ENCODE peak calls at places on chromosomes 12 and 14, in eight cellular contexts. X is PC-3, J is tibial nerve, I is gastrocnemius medialis, O is H1, C is body of pancreas, Q is heart left ventricle, Y is colonic mucosa. M is an unnamed sample.
A peak's percentile ranks its signal among the peaks of the same experiment; 100 is the strongest.

GRCh38 chr12:30796891-30797371 is 42.2 kb upstream of the CAPRIN2 start:
- DNase-seq in X (peak; percentile 40), Q (no peak), Y (no peak), J (no peak), I (no peak), O (peak; percentile 66), C (no peak), M (no peak)

GRCh38 chr12:106301241-106301610 is 1.3 kb upstream of the TCP11L2 start:
- DNase-seq in J (peak; percentile 29), Y (no peak), O (no peak), I (no peak), C (no peak), X (no peak), Q (no peak), M (no peak)

GRCh38 chr12:3728686-3729085 is 24.2 kb downstream of the CRACR2A start:
- DNase-seq in I (no peak), Y (no peak), Q (no peak), C (no peak), X (no peak), O (no peak), J (no peak), M (no peak)

GRCh38 chr12:74963867-74964331 is 245.7 kb downstream of the KCNC2 start:
- DNase-seq in Q (no peak), O (no peak), X (no peak), C (no peak), Y (no peak), I (no peak), J (no peak), M (no peak)

GRCh38 chr14:101470266-101470665 is 91.0 kb upstream of the DIO3 start:
- DNase-seq in Q (no peak), C (no peak), I (no peak), Y (no peak), X (no peak), J (no peak), O (peak; percentile 32), M (no peak)

GRCh38 chr14:99350751-99351150 is 78.8 kb upstream of the BCL11B start:
- DNase-seq in O (no peak), J (peak; percentile 9), C (no peak), Y (no peak), Q (no peak), X (no peak), I (no peak), M (no peak)

GRCh38 chr14:106269029-106269428 is 742.6 kb downstream of the TMEM121 start:
- DNase-seq in Q (no peak), J (no peak), Y (no peak), X (no peak), O (no peak), I (no peak), C (no peak), M (no peak)

GRCh38 chr14:96741151-96741977 is 55.8 kb upstream of the VRK1 start:
- DNase-seq in J (peak; percentile 37), I (peak; percentile 13), Q (peak; percentile 84), X (peak; percentile 72), C (peak; percentile 57), O (peak; percentile 94), Y (peak; percentile 41), M (peak; percentile 73)

GRCh38 chr12:42733911-42734310 is 144.4 kb upstream of the PRICKLE1 start:
- DNase-seq in I (no peak), Y (no peak), O (no peak), C (no peak), Q (no peak), X (no peak), J (no peak), M (no peak)

GRCh38 chr14:92323031-92323915 is at the start of gene SLC24A4:
- DNase-seq in C (no peak), O (peak; percentile 76), X (no peak), Y (no peak), Q (no peak), I (no peak), J (no peak), M (no peak)

GRCh38 chr14:49447725-49448124 is 138.5 kb downstream of the RPS29 start:
- DNase-seq in C (no peak), Q (no peak), J (no peak), O (no peak), Y (no peak), X (no peak), I (no peak), M (no peak)

GRCh38 chr12:42759622-42760273 is 170.2 kb upstream of the PRICKLE1 start:
- DNase-seq in C (peak; percentile 78), O (no peak), I (peak; percentile 81), J (peak; percentile 86), X (peak; percentile 52), Y (peak; percentile 27), Q (peak; percentile 69), M (no peak)

GRCh38 chr14:76603713-76604112 is 157.6 kb upstream of the VASH1 start:
- DNase-seq in I (no peak), Y (no peak), Q (no peak), X (no peak), O (no peak), C (no peak), J (no peak), M (no peak)

GRCh38 chr12:52673216-52673615 is 7.0 kb downstream of the KRT1 start:
- DNase-seq in Y (no peak), J (no peak), C (no peak), I (no peak), Q (no peak), X (no peak), O (no peak), M (no peak)

GRCh38 chr12:46181465-46181864 is 87.4 kb downstream of the SLC38A1 start:
- DNase-seq in Q (no peak), C (no peak), Y (no peak), I (no peak), O (no peak), J (no peak), X (no peak), M (no peak)

GRCh38 chr14:46686652-46687051 is 35.1 kb upstream of the RPL10L start:
- DNase-seq in X (no peak), O (no peak), I (no peak), Y (no peak), Q (no peak), C (no peak), J (no peak), M (no peak)

GRCh38 chr12:115866909-115867525 is 410.5 kb downstream of the MED13L start:
- DNase-seq in O (no peak), C (no peak), Q (no peak), J (no peak), I (no peak), Y (peak; percentile 36), X (peak; percentile 66), M (no peak)

GRCh38 chr12:508795-509194 is 49.1 kb downstream of the B4GALNT3 start:
- DNase-seq in X (peak; percentile 81), Q (no peak), I (no peak), J (no peak), O (no peak), Y (peak; percentile 77), C (no peak), M (no peak)

GRCh38 chr12:100404769-100405407 is 48.0 kb downstream of the SLC17A8 start:
- DNase-seq in C (peak; percentile 62), O (peak; percentile 87), X (peak; percentile 51), Q (no peak), I (no peak), Y (peak; percentile 34), J (no peak), M (peak; percentile 65)

GRCh38 chr12:132772551-132772950 is 10.9 kb upstream of the ANKLE2 start:
- DNase-seq in Q (no peak), X (no peak), J (no peak), O (no peak), C (no peak), I (no peak), Y (no peak), M (no peak)

GRCh38 chr12:28340261-28340660 is 150.0 kb downstream of the CCDC91 start:
- DNase-seq in X (no peak), Q (no peak), C (no peak), O (no peak), J (no peak), I (no peak), Y (no peak), M (no peak)

GRCh38 chr14:56694609-56695008 is 115.0 kb downstream of the TMEM260 start:
- DNase-seq in I (no peak), C (no peak), J (no peak), Q (no peak), O (peak; percentile 20), Y (no peak), X (no peak), M (no peak)

GRCh38 chr14:54567224-54567633 is 301 bp downstream of the SAMD4A start:
- DNase-seq in I (no peak), Y (peak; percentile 56), C (no peak), O (peak; percentile 74), Q (no peak), X (no peak), J (peak; percentile 14), M (peak; percentile 16)

GRCh38 chr12:46266869-46267617 is 1.8 kb downstream of the SLC38A1 start:
- DNase-seq in X (peak; percentile 48), J (peak; percentile 14), Q (peak; percentile 71), I (peak; percentile 78), C (peak; percentile 70), Y (peak; percentile 59), O (peak; percentile 66), M (peak; percentile 65)

GRCh38 chr14:100594625-100594951 is 7.4 kb upstream of the BEGAIN start:
- DNase-seq in O (no peak), I (peak; percentile 2), C (no peak), X (no peak), Y (no peak), Q (peak; percentile 38), J (no peak), M (no peak)

GRCh38 chr12:113151655-113152054 is 2.1 kb downstream of the CFAP73 start:
- DNase-seq in Q (peak; percentile 4), Y (no peak), O (no peak), X (no peak), C (no peak), I (no peak), J (no peak), M (no peak)
- H3K27me3 ChIP-seq in Q (peaks cover 63% of the 10 kb centered on the region), Y (peaks cover 14% of the 10 kb centered on the region), O (peaks cover 34% of the 10 kb centered on the region), X (no peaks in the 10 kb centered on the region), C (peaks cover 3% of the 10 kb centered on the region), I (peaks cover 50% of the 10 kb centered on the region), J (peaks cover 45% of the 10 kb centered on the region), M (peaks cover 22% of the 10 kb centered on the region)

DNA sequence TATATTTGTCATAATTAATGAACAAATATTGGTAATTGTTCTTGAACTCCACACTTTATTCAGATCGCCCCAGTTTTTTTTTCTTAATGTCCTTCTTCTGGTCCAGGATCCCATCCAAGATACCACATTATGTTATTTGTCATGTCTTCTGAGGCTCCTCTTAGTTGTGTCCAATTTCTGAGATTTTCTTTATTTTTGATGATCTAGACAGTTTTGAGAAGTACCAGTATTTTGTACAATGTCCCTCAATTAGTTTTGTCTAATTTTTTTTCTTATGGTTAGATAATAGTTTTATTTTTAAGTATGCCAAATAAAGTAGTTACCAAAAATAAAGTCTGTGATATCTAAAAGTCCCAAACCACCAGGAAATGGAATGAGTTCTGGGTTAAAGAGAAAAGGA is 440.8 kb upstream of the ATP2B1 start:
- DNase-seq in Y (no peak), O (no peak), J (no peak), C (no peak), X (no peak), I (no peak), Q (no peak), M (no peak)
- H3K9me3 ChIP-seq in Y (no peaks in the 10 kb centered on the region), O (no peaks in the 10 kb centered on the region), J (no peaks in the 10 kb centered on the region), C (no peaks in the 10 kb centered on the region), X (no peaks in the 10 kb centered on the region), I (no peaks in the 10 kb centered on the region), Q (no peaks in the 10 kb centered on the region), M (no peaks in the 10 kb centered on the region)

GRCh38 chr14:57851354-57851753 is 14.5 kb downstream of the SLC35F4 start:
- DNase-seq in X (peak; percentile 53), C (no peak), I (no peak), Q (no peak), O (no peak), J (no peak), Y (no peak), M (no peak)
- H3K27me3 ChIP-seq in X (peaks cover 38% of the 10 kb centered on the region), C (no peaks in the 10 kb centered on the region), I (no peaks in the 10 kb centered on the region), Q (no peaks in the 10 kb centered on the region), O (no peaks in the 10 kb centered on the region), J (no peaks in the 10 kb centered on the region), Y (no peaks in the 10 kb centered on the region), M (no peaks in the 10 kb centered on the region)

GRCh38 chr14:19729763-19730162 is 13.6 kb upstream of the OR4Q3 start:
- DNase-seq in J (no peak), O (no peak), Q (no peak), Y (no peak), C (no peak), I (no peak), X (no peak), M (no peak)
- H3K9me3 ChIP-seq in J (no peaks in the 10 kb centered on the region), O (peaks cover 36% of the 10 kb centered on the region), Q (peaks cover 12% of the 10 kb centered on the region), Y (peaks cover 4% of the 10 kb centered on the region), C (peaks cover 3% of the 10 kb centered on the region), I (peaks cover 3% of the 10 kb centered on the region), X (peaks cover 29% of the 10 kb centered on the region), M (no peaks in the 10 kb centered on the region)